ENCODE peak calls at places on chromosome 7, in four cellular contexts. O, A, V and C are unnamed samples.

GRCh38 chr7:47047384-47047783 is 534.5 kb downstream of the TNS3 start:
- DNase-seq in O (no peak), A (no peak), V (peak; percentile 45), C (no peak)

GRCh38 chr7:87411186-87411585 is 64.3 kb downstream of the ABCB4 start:
- DNase-seq in O (no peak), A (no peak), V (no peak), C (no peak)

GRCh38 chr7:157339777-157340677 is 3.2 kb downstream of the DNAJB6 start:
- DNase-seq in O (peak; percentile 75), V (peak; percentile 81), A (peak; percentile 69), C (peak; percentile 72)

GRCh38 chr7:129615018-129615417 is 3.5 kb downstream of the NRF1 start:
- DNase-seq in A (no peak), V (no peak), O (peak; percentile 56), C (peak; percentile 55)

GRCh38 chr7:99579956-99580777 is 17.9 kb upstream of the TMEM225B start:
- DNase-seq in O (no peak), A (peak; percentile 44), V (peak; percentile 39), C (no peak)

GRCh38 chr7:22357311-22358175 is 589 bp upstream of the RAPGEF5 start:
- DNase-seq in V (peak; percentile 18), A (no peak), O (no peak), C (no peak)

GRCh38 chr7:27156508-27156898 is at the start of gene HOXA7:
- DNase-seq in A (no peak), O (peak; percentile 48), V (peak; percentile 82), C (peak; percentile 42)

GRCh38 chr7:105748701-105749100 is 127.7 kb downstream of the ATXN7L1 start:
- DNase-seq in O (no peak), A (no peak), V (no peak), C (no peak)

GRCh38 chr7:124411796-124412195 is 353.8 kb downstream of the GPR37 start:
- DNase-seq in V (no peak), A (no peak), O (no peak), C (no peak)

GRCh38 chr7:27103489-27104226 is 1.2 kb upstream of the HOXA2 start:
- DNase-seq in O (no peak), A (no peak), V (peak; percentile 61), C (no peak)

GRCh38 chr7:150962743-150963399 is 15.2 kb downstream of the KCNH2 start:
- DNase-seq in A (peak; percentile 62), O (peak; percentile 72), V (peak; percentile 25), C (peak; percentile 71)

DNA sequence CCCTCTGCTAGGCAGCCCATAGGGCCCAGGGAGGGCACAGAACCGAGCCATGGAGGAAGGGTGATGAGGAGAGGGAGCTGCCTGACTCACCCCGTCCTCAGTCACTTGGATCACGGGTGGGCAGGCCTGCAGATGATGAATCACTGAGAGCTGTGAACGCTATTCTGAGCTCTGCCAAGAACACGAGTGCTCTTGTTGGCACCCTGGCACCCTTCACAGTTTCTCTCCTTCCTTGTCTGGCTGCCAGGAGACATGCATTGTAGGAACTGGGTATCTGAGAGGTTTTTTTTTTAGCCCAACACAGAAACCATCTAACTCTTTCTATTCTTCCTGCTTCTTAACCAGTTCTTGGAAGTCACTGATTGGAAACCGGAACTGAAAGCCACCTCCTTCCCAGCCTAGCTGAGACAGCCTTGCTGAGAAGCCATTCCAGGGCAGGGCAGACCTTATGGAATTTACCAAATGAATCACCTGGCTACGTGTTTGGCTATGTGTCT is 82.1 kb downstream of the SLC37A3 start:
- DNase-seq in V (peak; percentile 59), O (no peak), A (no peak), C (no peak)
- H3K4me3 ChIP-seq in V (no peak overlapping the region), O (no peak overlapping the region), A (no peak overlapping the region), C (no peak overlapping the region)

GRCh38 chr7:776992-777520 is 50.0 kb upstream of the PRKAR1B start:
- DNase-seq in A (no peak), V (peak; percentile 37), O (no peak), C (no peak)

GRCh38 chr7:778968-779451 is 51.9 kb upstream of the PRKAR1B start:
- DNase-seq in O (no peak), V (no peak), A (no peak), C (no peak)

GRCh38 chr7:779480-779879 is 52.4 kb upstream of the PRKAR1B start:
- DNase-seq in V (no peak), O (no peak), A (no peak), C (no peak)

GRCh38 chr7:777679-778078 is 50.6 kb upstream of the PRKAR1B start:
- DNase-seq in A (no peak), V (no peak), O (no peak), C (no peak)

DNA sequence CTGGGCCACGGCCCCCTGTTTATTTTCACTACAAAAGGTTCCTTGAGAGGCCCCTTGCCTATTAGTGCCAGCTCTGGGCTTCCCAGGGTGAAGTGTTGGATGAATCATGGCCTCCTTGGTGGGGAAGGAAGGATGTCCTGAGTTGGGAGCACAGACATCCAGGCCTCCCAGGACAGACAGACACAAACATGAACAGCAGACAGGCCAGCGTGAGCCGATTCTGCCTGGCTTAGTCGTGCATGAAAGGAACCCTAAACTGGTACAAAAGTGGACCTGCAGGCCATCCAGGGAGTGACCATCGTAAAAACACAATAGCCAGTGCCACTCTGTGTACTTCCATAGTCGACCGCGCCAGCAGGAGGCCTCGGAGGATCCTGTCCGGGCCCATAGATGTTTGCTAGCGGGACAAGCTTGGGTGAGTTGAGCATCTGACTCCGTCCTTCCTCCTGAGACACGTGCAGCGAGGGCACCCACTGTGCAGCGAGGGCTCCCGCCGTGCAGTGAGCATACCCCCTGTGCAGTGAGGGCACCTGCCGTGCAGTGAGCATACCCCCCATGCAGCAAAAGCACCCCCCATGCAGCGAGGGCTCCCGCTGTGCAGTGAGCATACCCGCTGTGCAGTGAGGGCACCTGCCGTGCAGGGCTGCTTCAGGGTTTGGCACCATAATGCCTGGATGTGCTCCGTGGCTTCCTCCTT is 51.3 kb upstream of the PRKAR1B start:
- DNase-seq in A (no peak), O (no peak), V (peak; percentile 25), C (no peak)
- H3K4me3 ChIP-seq in A (no peak overlapping the region), O (no peak overlapping the region), V (no peak overlapping the region), C (no peak overlapping the region)

DNA sequence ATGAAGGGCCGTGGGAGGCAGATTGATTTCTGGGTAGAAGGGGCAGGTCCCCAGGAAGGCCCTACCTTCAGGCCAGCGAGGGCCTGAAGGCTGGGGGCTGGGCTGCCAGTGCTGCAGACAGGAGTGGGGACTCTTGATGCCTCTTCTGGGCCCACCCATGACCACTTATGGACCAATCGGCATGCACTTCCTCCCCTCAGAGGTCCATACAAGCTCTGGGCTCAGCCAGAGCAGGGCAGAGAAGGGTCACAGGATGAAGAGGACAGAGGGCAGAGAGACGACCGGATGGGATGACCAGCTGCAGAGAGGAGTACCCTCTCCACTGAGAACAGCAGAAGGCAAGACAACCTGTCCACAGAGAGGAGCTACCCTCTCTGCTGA is 120.1 kb downstream of the DYNC2I1 start:
- DNase-seq in O (no peak), A (no peak), V (no peak), C (peak; percentile 19)
- H3K4me3 ChIP-seq in O (peak overlapping the region; percentile 39), A (peak overlapping the region; percentile 71), V (no peak overlapping the region), C (peak overlapping the region; percentile 52)

GRCh38 chr7:44750424-44750823 is 1.8 kb downstream of the ZMIZ2 start:
- DNase-seq in O (no peak), A (no peak), V (no peak), C (no peak)
- H3K4me3 ChIP-seq in O (peak overlapping the region; percentile 94), A (no peak overlapping the region), V (no peak overlapping the region), C (no peak overlapping the region)

DNA sequence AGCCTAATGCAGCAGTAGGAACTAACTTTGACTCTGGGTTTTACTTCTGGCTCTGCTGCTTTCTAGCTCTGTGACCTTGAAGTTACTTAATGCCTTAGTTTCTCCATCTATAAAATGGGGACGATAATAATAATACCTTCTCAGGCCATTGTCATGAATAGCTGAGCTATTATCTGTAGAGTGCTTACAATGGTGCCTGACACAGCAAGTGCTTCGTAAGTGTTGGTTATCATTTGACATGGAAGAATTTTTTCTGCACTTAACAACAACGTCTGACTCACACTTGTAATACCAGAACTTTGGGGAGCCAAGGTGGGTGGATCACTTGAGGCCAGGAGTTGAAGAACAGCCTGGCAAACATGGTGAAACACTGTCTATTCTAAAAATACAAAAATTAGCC is 140.5 kb downstream of the ARL4A start:
- DNase-seq in A (no peak), V (peak; percentile 7), O (no peak), C (no peak)
- H3K4me3 ChIP-seq in A (no peak overlapping the region), V (no peak overlapping the region), O (no peak overlapping the region), C (no peak overlapping the region)

DNA sequence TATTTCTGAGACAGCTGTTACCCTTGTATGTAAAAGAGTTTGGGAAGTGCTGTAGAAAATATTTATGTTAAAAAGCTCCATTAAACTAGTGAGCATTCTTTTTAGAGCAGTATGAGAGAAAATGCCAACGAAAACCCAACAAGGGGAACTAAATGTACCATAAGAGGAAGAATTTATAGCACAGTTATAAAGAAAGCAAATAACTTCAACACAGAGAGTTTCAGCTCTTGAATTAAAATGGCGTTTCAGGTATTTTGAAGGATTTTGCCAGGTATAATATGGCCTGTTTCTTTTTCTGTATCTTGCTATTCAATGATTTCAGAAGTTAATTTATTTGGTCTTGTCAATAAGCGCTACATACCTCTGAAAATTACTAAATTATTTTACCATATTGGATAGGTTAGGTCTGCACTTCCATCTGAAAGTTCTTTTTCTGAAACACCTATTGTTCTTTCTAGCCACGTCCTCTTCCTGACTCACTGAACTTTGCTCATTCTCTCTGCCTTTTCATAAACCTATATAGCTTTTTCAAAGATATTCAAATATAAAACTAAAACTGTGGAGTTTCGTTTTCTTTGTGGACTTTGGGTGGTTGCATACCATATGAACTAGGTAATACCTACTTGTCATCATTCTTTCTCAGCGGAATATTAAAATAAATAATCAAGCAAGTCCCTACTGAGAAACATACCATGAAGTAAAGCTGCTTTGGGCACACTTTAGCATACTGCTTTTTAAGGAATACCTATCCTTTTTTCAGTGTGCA is 136.1 kb downstream of the SEMA3A start:
- DNase-seq in A (no peak), V (peak; percentile 81), O (no peak), C (no peak)
- H3K4me3 ChIP-seq in A (no peak overlapping the region), V (no peak overlapping the region), O (no peak overlapping the region), C (no peak overlapping the region)

DNA sequence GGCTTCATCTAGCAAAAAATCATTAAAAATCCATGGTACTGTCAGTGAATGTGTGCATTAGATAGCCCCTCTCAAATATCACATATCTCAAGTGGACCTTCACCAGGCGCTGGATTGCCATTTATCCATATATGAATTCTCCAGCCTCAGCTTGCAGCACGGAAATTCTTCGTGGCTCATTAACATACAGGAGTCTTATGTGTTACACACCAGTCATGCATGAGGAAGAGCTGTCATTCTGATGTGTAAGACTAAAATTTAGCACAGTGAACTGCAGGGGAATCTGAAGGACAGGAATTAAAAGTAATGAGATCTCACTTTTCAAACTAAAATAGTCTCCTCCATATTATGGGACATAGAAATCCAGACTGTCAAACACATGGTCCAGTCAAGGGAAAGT is 542.4 kb upstream of the DPP6 start:
- DNase-seq in A (no peak), V (no peak), O (no peak), C (no peak)
- H3K4me3 ChIP-seq in A (no peak overlapping the region), V (no peak overlapping the region), O (no peak overlapping the region), C (no peak overlapping the region)

DNA sequence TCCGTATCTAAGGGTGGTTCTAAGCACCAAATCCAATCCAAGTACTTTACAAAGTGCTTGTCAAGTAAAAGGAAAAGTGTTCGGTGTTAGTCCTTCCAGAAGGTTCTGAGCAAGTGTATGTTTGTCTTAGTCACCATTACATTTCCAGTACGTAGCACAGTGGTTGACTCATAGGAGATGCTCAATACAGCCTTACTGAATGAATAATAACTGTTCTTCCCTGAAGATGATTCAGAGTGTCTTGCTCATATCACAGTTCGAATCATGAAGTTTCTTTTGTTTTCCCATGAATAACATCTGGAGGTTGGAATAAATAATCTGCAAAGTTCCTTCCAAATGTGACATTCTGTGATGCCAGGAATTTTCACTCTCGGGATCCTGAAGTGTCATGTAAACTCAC is 53.4 kb downstream of the WNT2 start:
- DNase-seq in V (peak; percentile 94), O (no peak), A (no peak), C (no peak)
- H3K4me3 ChIP-seq in V (no peak overlapping the region), O (no peak overlapping the region), A (no peak overlapping the region), C (no peak overlapping the region)